ENCODE peak calls at places on chromosome 1, in ten cellular contexts. One of them, this sample, is unnamed.

GRCh38 chr1:92887465-92887864 is 55.6 kb downstream of the RPL5 start:
- DNase-seq in nucleus accumbens: no peak
- DNase-seq in cardiac fibroblast: no peak
- DNase-seq in thyroid gland: no peak
- DNase-seq in activated CD4-positive, alpha-beta T cell treated with anti-CD3 and anti-CD28 coated beads, Interleukin-2, amount 50 U/mL, for 1 hour: no peak
- DNase-seq in stimulated activated CD8-positive, alpha-beta memory T cell treated with anti-CD3 and anti-CD28 coated beads, Interleukin-4, amount 100 ng/mL, for 24 hours: no peak
- DNase-seq in activated CD8-positive, alpha-beta memory T cell treated with anti-CD3 and anti-CD28 coated beads, Interleukin-2, amount 10 ng/mL, durations not matched to agents 7 days and 5 days: no peak
- DNase-seq in GM03348: no peak
- DNase-seq in body of pancreas: no peak
- DNase-seq in prostate gland: no peak
- DNase-seq in this sample: no peak

GRCh38 chr1:93579891-93580290 is 101.7 kb downstream of the BCAR3 start:
- DNase-seq in body of pancreas: peak
- DNase-seq in cardiac fibroblast: peak
- DNase-seq in activated CD4-positive, alpha-beta T cell treated with anti-CD3 and anti-CD28 coated beads, Interleukin-2, amount 50 U/mL, for 1 hour: no peak
- DNase-seq in thyroid gland: no peak
- DNase-seq in nucleus accumbens: no peak
- DNase-seq in prostate gland: peak
- DNase-seq in stimulated activated CD8-positive, alpha-beta memory T cell treated with anti-CD3 and anti-CD28 coated beads, Interleukin-4, amount 100 ng/mL, for 24 hours: no peak
- DNase-seq in GM03348: peak
- DNase-seq in activated CD8-positive, alpha-beta memory T cell treated with anti-CD3 and anti-CD28 coated beads, Interleukin-2, amount 10 ng/mL, durations not matched to agents 7 days and 5 days: no peak
- DNase-seq in this sample: no peak

GRCh38 chr1:41678141-41678878 is 193.8 kb upstream of the EDN2 start:
- DNase-seq in body of pancreas: peak
- DNase-seq in stimulated activated CD8-positive, alpha-beta memory T cell treated with anti-CD3 and anti-CD28 coated beads, Interleukin-4, amount 100 ng/mL, for 24 hours: no peak
- DNase-seq in prostate gland: no peak
- DNase-seq in nucleus accumbens: no peak
- DNase-seq in cardiac fibroblast: peak
- DNase-seq in thyroid gland: no peak
- DNase-seq in activated CD4-positive, alpha-beta T cell treated with anti-CD3 and anti-CD28 coated beads, Interleukin-2, amount 50 U/mL, for 1 hour: no peak
- DNase-seq in GM03348: peak
- DNase-seq in activated CD8-positive, alpha-beta memory T cell treated with anti-CD3 and anti-CD28 coated beads, Interleukin-2, amount 10 ng/mL, durations not matched to agents 7 days and 5 days: peak
- DNase-seq in this sample: no peak

GRCh38 chr1:112527266-112528010 is 18.7 kb downstream of the WNT2B start:
- DNase-seq in thyroid gland: no peak
- DNase-seq in body of pancreas: no peak
- DNase-seq in activated CD4-positive, alpha-beta T cell treated with anti-CD3 and anti-CD28 coated beads, Interleukin-2, amount 50 U/mL, for 1 hour: no peak
- DNase-seq in cardiac fibroblast: peak
- DNase-seq in prostate gland: no peak
- DNase-seq in GM03348: peak
- DNase-seq in activated CD8-positive, alpha-beta memory T cell treated with anti-CD3 and anti-CD28 coated beads, Interleukin-2, amount 10 ng/mL, durations not matched to agents 7 days and 5 days: no peak
- DNase-seq in nucleus accumbens: no peak
- DNase-seq in stimulated activated CD8-positive, alpha-beta memory T cell treated with anti-CD3 and anti-CD28 coated beads, Interleukin-4, amount 100 ng/mL, for 24 hours: no peak
- DNase-seq in this sample: no peak

GRCh38 chr1:47727051-47727708 is 270.0 kb downstream of the TRABD2B start:
- DNase-seq in cardiac fibroblast: no peak
- DNase-seq in GM03348: no peak
- DNase-seq in body of pancreas: no peak
- DNase-seq in nucleus accumbens: no peak
- DNase-seq in stimulated activated CD8-positive, alpha-beta memory T cell treated with anti-CD3 and anti-CD28 coated beads, Interleukin-4, amount 100 ng/mL, for 24 hours: no peak
- DNase-seq in thyroid gland: no peak
- DNase-seq in activated CD8-positive, alpha-beta memory T cell treated with anti-CD3 and anti-CD28 coated beads, Interleukin-2, amount 10 ng/mL, durations not matched to agents 7 days and 5 days: no peak
- DNase-seq in activated CD4-positive, alpha-beta T cell treated with anti-CD3 and anti-CD28 coated beads, Interleukin-2, amount 50 U/mL, for 1 hour: no peak
- DNase-seq in prostate gland: no peak
- DNase-seq in this sample: no peak

GRCh38 chr1:156149374-156150106 is 3.8 kb upstream of the SEMA4A start:
- DNase-seq in thyroid gland: no peak
- DNase-seq in GM03348: no peak
- DNase-seq in activated CD8-positive, alpha-beta memory T cell treated with anti-CD3 and anti-CD28 coated beads, Interleukin-2, amount 10 ng/mL, durations not matched to agents 7 days and 5 days: no peak
- DNase-seq in stimulated activated CD8-positive, alpha-beta memory T cell treated with anti-CD3 and anti-CD28 coated beads, Interleukin-4, amount 100 ng/mL, for 24 hours: no peak
- DNase-seq in nucleus accumbens: no peak
- DNase-seq in prostate gland: no peak
- DNase-seq in cardiac fibroblast: no peak
- DNase-seq in body of pancreas: no peak
- DNase-seq in activated CD4-positive, alpha-beta T cell treated with anti-CD3 and anti-CD28 coated beads, Interleukin-2, amount 50 U/mL, for 1 hour: no peak
- DNase-seq in this sample: no peak

GRCh38 chr1:64906447-64906846 is 59.9 kb downstream of the JAK1 start:
- DNase-seq in nucleus accumbens: no peak
- DNase-seq in stimulated activated CD8-positive, alpha-beta memory T cell treated with anti-CD3 and anti-CD28 coated beads, Interleukin-4, amount 100 ng/mL, for 24 hours: no peak
- DNase-seq in body of pancreas: no peak
- DNase-seq in thyroid gland: no peak
- DNase-seq in cardiac fibroblast: no peak
- DNase-seq in prostate gland: no peak
- DNase-seq in activated CD8-positive, alpha-beta memory T cell treated with anti-CD3 and anti-CD28 coated beads, Interleukin-2, amount 10 ng/mL, durations not matched to agents 7 days and 5 days: no peak
- DNase-seq in activated CD4-positive, alpha-beta T cell treated with anti-CD3 and anti-CD28 coated beads, Interleukin-2, amount 50 U/mL, for 1 hour: no peak
- DNase-seq in GM03348: no peak
- DNase-seq in this sample: no peak

GRCh38 chr1:1437904-1438376 is 2.5 kb downstream of the VWA1 start:
- DNase-seq in prostate gland: no peak
- DNase-seq in GM03348: peak
- DNase-seq in cardiac fibroblast: no peak
- DNase-seq in activated CD8-positive, alpha-beta memory T cell treated with anti-CD3 and anti-CD28 coated beads, Interleukin-2, amount 10 ng/mL, durations not matched to agents 7 days and 5 days: no peak
- DNase-seq in nucleus accumbens: no peak
- DNase-seq in activated CD4-positive, alpha-beta T cell treated with anti-CD3 and anti-CD28 coated beads, Interleukin-2, amount 50 U/mL, for 1 hour: no peak
- DNase-seq in body of pancreas: peak
- DNase-seq in thyroid gland: no peak
- DNase-seq in stimulated activated CD8-positive, alpha-beta memory T cell treated with anti-CD3 and anti-CD28 coated beads, Interleukin-4, amount 100 ng/mL, for 24 hours: no peak
- DNase-seq in this sample: no peak

GRCh38 chr1:177944673-177945014 is 25.2 kb downstream of the SEC16B start:
- DNase-seq in cardiac fibroblast: no peak
- DNase-seq in body of pancreas: no peak
- DNase-seq in thyroid gland: no peak
- DNase-seq in activated CD4-positive, alpha-beta T cell treated with anti-CD3 and anti-CD28 coated beads, Interleukin-2, amount 50 U/mL, for 1 hour: no peak
- DNase-seq in prostate gland: no peak
- DNase-seq in nucleus accumbens: no peak
- DNase-seq in activated CD8-positive, alpha-beta memory T cell treated with anti-CD3 and anti-CD28 coated beads, Interleukin-2, amount 10 ng/mL, durations not matched to agents 7 days and 5 days: no peak
- DNase-seq in GM03348: no peak
- DNase-seq in stimulated activated CD8-positive, alpha-beta memory T cell treated with anti-CD3 and anti-CD28 coated beads, Interleukin-4, amount 100 ng/mL, for 24 hours: no peak
- DNase-seq in this sample: no peak

GRCh38 chr1:168079761-168080160 is 57.0 kb downstream of the GPR161 start:
- DNase-seq in cardiac fibroblast: peak
- DNase-seq in prostate gland: no peak
- DNase-seq in nucleus accumbens: no peak
- DNase-seq in thyroid gland: no peak
- DNase-seq in stimulated activated CD8-positive, alpha-beta memory T cell treated with anti-CD3 and anti-CD28 coated beads, Interleukin-4, amount 100 ng/mL, for 24 hours: no peak
- DNase-seq in activated CD8-positive, alpha-beta memory T cell treated with anti-CD3 and anti-CD28 coated beads, Interleukin-2, amount 10 ng/mL, durations not matched to agents 7 days and 5 days: no peak
- DNase-seq in activated CD4-positive, alpha-beta T cell treated with anti-CD3 and anti-CD28 coated beads, Interleukin-2, amount 50 U/mL, for 1 hour: no peak
- DNase-seq in GM03348: peak
- DNase-seq in body of pancreas: no peak
- DNase-seq in this sample: no peak

This sample was measured in esophagus muscularis mucosa.